ENCODE peak calls at places on chromosomes 12 and 14, in five cellular contexts. One of them, this sample, is unnamed.
A peak's percentile ranks its signal among the peaks of the same experiment; 100 is the strongest.

GRCh38 chr14:49687942-49688700 is at the start of gene POLE2:
- DNase-seq in heart right ventricle: peak; percentile 81
- DNase-seq in A549: peak; percentile 55
- DNase-seq in transverse colon: peak; percentile 78
- DNase-seq in tibial nerve: peak; percentile 40
- DNase-seq in this sample: peak; percentile 80

GRCh38 chr14:58738189-58738836 is 100.6 kb downstream of the DACT1 start:
- DNase-seq in tibial nerve: no peak
- DNase-seq in heart right ventricle: no peak
- DNase-seq in transverse colon: no peak
- DNase-seq in A549: no peak
- DNase-seq in this sample: no peak

GRCh38 chr12:4032906-4033628 is 159.9 kb upstream of the PARP11 start:
- DNase-seq in A549: no peak
- DNase-seq in heart right ventricle: no peak
- DNase-seq in transverse colon: no peak
- DNase-seq in tibial nerve: no peak
- DNase-seq in this sample: no peak

GRCh38 chr12:109761631-109761950 is 48.0 kb downstream of the FAM222A start:
- DNase-seq in heart right ventricle: no peak
- DNase-seq in tibial nerve: no peak
- DNase-seq in transverse colon: no peak
- DNase-seq in A549: no peak
- DNase-seq in this sample: no peak

GRCh38 chr12:6178981-6179761 is 21.0 kb upstream of the CD9 start:
- DNase-seq in A549: no peak
- DNase-seq in transverse colon: no peak
- DNase-seq in tibial nerve: no peak
- DNase-seq in heart right ventricle: no peak
- DNase-seq in this sample: no peak

GRCh38 chr14:53409974-53410373 is 256.9 kb upstream of the DDHD1 start:
- DNase-seq in A549: no peak
- DNase-seq in transverse colon: no peak
- DNase-seq in tibial nerve: no peak
- DNase-seq in heart right ventricle: no peak
- DNase-seq in this sample: no peak

GRCh38 chr12:93451423-93452158 is 9.8 kb upstream of the UBE2N start:
- DNase-seq in A549: no peak
- DNase-seq in transverse colon: no peak
- DNase-seq in heart right ventricle: no peak
- DNase-seq in tibial nerve: no peak
- DNase-seq in this sample: no peak

GRCh38 chr14:29453045-29453444 is 474.6 kb downstream of the PRKD1 start:
- DNase-seq in heart right ventricle: no peak
- DNase-seq in tibial nerve: no peak
- DNase-seq in A549: no peak
- DNase-seq in transverse colon: no peak
- DNase-seq in this sample: no peak

GRCh38 chr12:14701808-14702568 is 5.6 kb upstream of the GUCY2C start:
- DNase-seq in tibial nerve: no peak
- DNase-seq in A549: no peak
- DNase-seq in transverse colon: peak; percentile 22
- DNase-seq in heart right ventricle: no peak
- DNase-seq in this sample: no peak

GRCh38 chr12:68406134-68406576 is 74.0 kb upstream of the MDM1 start:
- DNase-seq in transverse colon: peak; percentile 94
- DNase-seq in tibial nerve: peak; percentile 85
- DNase-seq in heart right ventricle: peak; percentile 93
- DNase-seq in A549: peak; percentile 25
- DNase-seq in this sample: peak; percentile 84

GRCh38 chr12:9754984-9755383 is 5.7 kb downstream of the CD69 start:
- DNase-seq in A549: no peak
- DNase-seq in transverse colon: no peak
- DNase-seq in tibial nerve: no peak
- DNase-seq in heart right ventricle: no peak
- DNase-seq in this sample: no peak

GRCh38 chr14:91155626-91156089 is 41.8 kb downstream of the DGLUCY start:
- DNase-seq in tibial nerve: no peak
- DNase-seq in heart right ventricle: no peak
- DNase-seq in A549: no peak
- DNase-seq in transverse colon: no peak
- DNase-seq in this sample: no peak

GRCh38 chr12:96376865-96377264 is 23.4 kb downstream of the CDK17 start:
- DNase-seq in transverse colon: no peak
- DNase-seq in tibial nerve: no peak
- DNase-seq in heart right ventricle: no peak
- DNase-seq in A549: no peak
- DNase-seq in this sample: no peak
- H3K4me3 ChIP-seq in transverse colon: no peak overlapping the region
- H3K4me3 ChIP-seq in tibial nerve: no peak overlapping the region
- H3K4me3 ChIP-seq in heart right ventricle: no peak overlapping the region
- H3K4me3 ChIP-seq in A549: no peak overlapping the region
- H3K4me3 ChIP-seq in this sample: no peak overlapping the region

GRCh38 chr14:22524784-22525161 is 64.3 kb downstream of the DAD1 start:
- DNase-seq in tibial nerve: no peak
- DNase-seq in transverse colon: no peak
- DNase-seq in A549: no peak
- DNase-seq in heart right ventricle: no peak
- DNase-seq in this sample: no peak
- H3K4me1 ChIP-seq in tibial nerve: peaks cover 8% of the 10 kb centered on the region
- H3K4me1 ChIP-seq in transverse colon: peaks cover 19% of the 10 kb centered on the region
- H3K4me1 ChIP-seq in A549: no peaks in the 10 kb centered on the region
- H3K4me1 ChIP-seq in heart right ventricle: no peaks in the 10 kb centered on the region
- H3K4me1 ChIP-seq in this sample: no peaks in the 10 kb centered on the region

DNA sequence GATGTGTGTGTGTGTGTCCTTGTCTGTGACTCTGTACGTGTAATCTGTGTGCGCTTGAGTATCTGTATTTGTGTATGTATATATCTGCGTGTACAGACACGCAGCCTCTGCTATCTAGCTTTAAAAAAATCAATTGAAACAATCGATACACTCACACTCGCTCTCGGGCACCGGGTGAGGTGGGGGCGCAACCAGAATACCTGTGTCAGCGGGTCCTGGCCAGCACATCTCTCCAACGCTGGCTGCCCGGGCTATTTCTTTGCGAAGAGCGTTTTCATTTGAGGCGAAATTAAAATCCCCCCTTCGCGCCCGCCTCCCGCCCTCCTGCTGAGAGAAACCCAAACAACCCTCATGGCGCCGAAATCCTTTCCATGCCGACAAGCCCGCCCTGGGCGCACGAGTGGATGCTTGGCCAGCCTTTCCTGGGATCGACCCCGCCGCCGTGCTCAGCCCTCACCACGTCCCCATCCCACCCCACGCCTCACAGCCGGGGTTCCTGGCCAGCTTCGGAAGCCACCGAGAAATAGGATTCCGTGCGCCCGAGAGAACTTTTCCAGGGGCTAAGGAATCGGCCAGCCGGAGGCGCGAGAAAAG is 1.2 kb downstream of the ZDHHC22 start:
- DNase-seq in transverse colon: no peak
- DNase-seq in A549: no peak
- DNase-seq in heart right ventricle: no peak
- DNase-seq in tibial nerve: no peak
- DNase-seq in this sample: no peak
- H3K4me3 ChIP-seq in transverse colon: no peak overlapping the region
- H3K4me3 ChIP-seq in A549: peak overlapping the region; percentile 58
- H3K4me3 ChIP-seq in heart right ventricle: peak overlapping the region; percentile 46
- H3K4me3 ChIP-seq in tibial nerve: no peak overlapping the region
- H3K4me3 ChIP-seq in this sample: no peak overlapping the region

DNA sequence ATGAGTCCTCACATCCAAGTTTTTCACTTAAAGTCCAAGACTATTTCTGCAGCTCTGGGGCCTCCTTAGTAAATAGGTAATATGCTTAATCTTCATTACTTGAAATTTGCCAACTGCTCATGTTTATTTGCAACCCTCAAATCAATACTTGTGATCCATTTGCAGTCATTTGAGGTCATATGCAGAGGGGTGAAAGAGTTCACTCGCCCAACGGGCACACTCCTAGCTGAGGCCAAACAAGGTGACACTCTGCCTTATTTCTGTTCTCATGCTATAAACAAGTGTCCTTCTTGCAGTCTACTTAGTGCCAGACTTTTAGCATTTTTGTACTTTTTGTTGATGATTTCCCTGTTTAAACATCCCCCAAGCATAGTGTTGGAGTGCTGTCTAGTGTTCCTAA is 409.9 kb downstream of the AEBP2 start:
- DNase-seq in heart right ventricle: no peak
- DNase-seq in tibial nerve: no peak
- DNase-seq in transverse colon: no peak
- DNase-seq in A549: no peak
- DNase-seq in this sample: no peak
- H3K4me1 ChIP-seq in heart right ventricle: no peaks in the 10 kb centered on the region
- H3K4me1 ChIP-seq in tibial nerve: no peaks in the 10 kb centered on the region
- H3K4me1 ChIP-seq in transverse colon: peaks cover 8% of the 10 kb centered on the region
- H3K4me1 ChIP-seq in A549: peaks cover 12% of the 10 kb centered on the region
- H3K4me1 ChIP-seq in this sample: no peaks in the 10 kb centered on the region

This sample was measured in testis.